ENCODE peak calls at places on chromosomes 5 and 9, in ten cellular contexts. L is sigmoid colon, U is stomach, V is endothelial cell of umbilical vein, Q is HCT116, D is body of pancreas, R is A549, Y is tibial nerve, P is right lobe of liver, N is adrenal gland. W is an unnamed sample.

GRCh38 chr9:93864840-93865239 is 90.3 kb downstream of the BARX1 start:
- DNase-seq in L (no peak), U (no peak), V (no peak), Q (no peak), D (no peak), R (no peak), Y (no peak), P (no peak), N (no peak), W (no peak)

GRCh38 chr9:70073193-70073592 is 29.5 kb downstream of the MAMDC2 start:
- DNase-seq in L (no peak), U (no peak), V (no peak), Q (no peak), D (no peak), R (no peak), Y (no peak), P (no peak), N (no peak), W (no peak)

GRCh38 chr5:90881626-90882150 is 323.1 kb downstream of the ADGRV1 start:
- DNase-seq in L (no peak), U (no peak), V (no peak), Q (no peak), D (no peak), R (no peak), Y (no peak), P (no peak), N (no peak), W (no peak)

GRCh38 chr5:88724201-88724600 is 158.8 kb downstream of the MEF2C start:
- DNase-seq in L (no peak), U (no peak), V (peak; percentile 32), Q (peak; percentile 8), D (no peak), R (no peak), Y (no peak), P (no peak), N (no peak), W (no peak)

GRCh38 chr9:68653141-68653595 is 51.9 kb upstream of the PIP5K1B start:
- DNase-seq in L (no peak), U (no peak), V (no peak), Q (no peak), D (no peak), R (no peak), Y (no peak), P (no peak), N (no peak), W (no peak)

GRCh38 chr5:16866795-16867584 is 69.1 kb downstream of the MYO10 start:
- DNase-seq in L (no peak), U (peak; percentile 79), V (no peak), Q (no peak), D (peak; percentile 71), R (no peak), Y (no peak), P (no peak), N (no peak), W (peak; percentile 50)

GRCh38 chr5:114789773-114790402 is 379.8 kb downstream of the TRIM36 start:
- DNase-seq in L (no peak), U (no peak), V (no peak), Q (peak; percentile 34), D (no peak), R (peak; percentile 5), Y (no peak), P (no peak), N (no peak), W (no peak)

GRCh38 chr9:133115604-133116345 is 5.3 kb downstream of the RALGDS start:
- DNase-seq in L (peak; percentile 70), U (no peak), V (no peak), Q (no peak), D (no peak), R (no peak), Y (no peak), P (peak; percentile 23), N (peak; percentile 83), W (no peak)

GRCh38 chr9:131382850-131383729 is 10.8 kb upstream of the PRRC2B start:
- DNase-seq in L (peak; percentile 87), U (peak; percentile 77), V (peak; percentile 60), Q (no peak), D (peak; percentile 84), R (peak; percentile 69), Y (no peak), P (no peak), N (peak; percentile 70), W (peak; percentile 73)

GRCh38 chr9:70761139-70761538 is 346.7 kb upstream of the KLF9 start:
- DNase-seq in L (no peak), U (no peak), V (no peak), Q (no peak), D (no peak), R (no peak), Y (no peak), P (no peak), N (no peak), W (no peak)

GRCh38 chr5:94057655-94058054 is 316.3 kb upstream of the POU5F2 start:
- DNase-seq in L (no peak), U (no peak), V (no peak), Q (no peak), D (no peak), R (no peak), Y (no peak), P (no peak), N (no peak), W (no peak)

GRCh38 chr5:167947312-167947711 is 344.1 kb upstream of the WWC1 start:
- DNase-seq in L (no peak), U (no peak), V (no peak), Q (no peak), D (no peak), R (no peak), Y (peak; percentile 55), P (no peak), N (no peak), W (peak; percentile 42)

GRCh38 chr9:91151014-91151740 is 210.5 kb downstream of the AUH start:
- DNase-seq in L (no peak), U (no peak), V (no peak), Q (no peak), D (no peak), R (no peak), Y (no peak), P (no peak), N (no peak), W (peak; percentile 42)

GRCh38 chr5:33641722-33642505 is 201.1 kb downstream of the TARS1 start:
- DNase-seq in L (no peak), U (no peak), V (no peak), Q (no peak), D (no peak), R (no peak), Y (no peak), P (no peak), N (no peak), W (no peak)

GRCh38 chr5:149799119-149799623 is 69.1 kb downstream of the PPARGC1B start:
- DNase-seq in L (peak; percentile 95), U (peak; percentile 36), V (peak; percentile 16), Q (no peak), D (peak; percentile 36), R (peak; percentile 94), Y (no peak), P (peak; percentile 70), N (peak; percentile 93), W (peak; percentile 28)

GRCh38 chr9:96460877-96461276 is 10.9 kb downstream of the HABP4 start:
- DNase-seq in L (no peak), U (no peak), V (no peak), Q (no peak), D (no peak), R (no peak), Y (no peak), P (no peak), N (no peak), W (no peak)

GRCh38 chr5:54902817-54903473 is 82.4 kb downstream of the ESM1 start:
- DNase-seq in L (no peak), U (no peak), V (no peak), Q (no peak), D (no peak), R (no peak), Y (no peak), P (no peak), N (no peak), W (no peak)

GRCh38 chr9:93958121-93958874 is 3.1 kb upstream of the BARX1 start:
- DNase-seq in L (peak; percentile 57), U (no peak), V (no peak), Q (no peak), D (no peak), R (no peak), Y (no peak), P (no peak), N (no peak), W (no peak)

GRCh38 chr9:134320916-134321570 is 5.2 kb upstream of the RXRA start:
- DNase-seq in L (peak; percentile 64), U (no peak), V (no peak), Q (no peak), D (peak; percentile 24), R (no peak), Y (no peak), P (peak; percentile 48), N (peak; percentile 26), W (no peak)

GRCh38 chr5:138470322-138471285 is 5.3 kb downstream of the EGR1 start:
- DNase-seq in L (no peak), U (no peak), V (peak; percentile 8), Q (peak; percentile 87), D (peak; percentile 77), R (no peak), Y (no peak), P (no peak), N (no peak), W (no peak)
- TF ChIP-seq POLR2A in L (no peak), U (no peak), V (no peak), Q (peak; percentile 7), D (peak; percentile 49), R (no peak), Y (no peak), P (no peak), N (no peak), W (no peak)

DNA sequence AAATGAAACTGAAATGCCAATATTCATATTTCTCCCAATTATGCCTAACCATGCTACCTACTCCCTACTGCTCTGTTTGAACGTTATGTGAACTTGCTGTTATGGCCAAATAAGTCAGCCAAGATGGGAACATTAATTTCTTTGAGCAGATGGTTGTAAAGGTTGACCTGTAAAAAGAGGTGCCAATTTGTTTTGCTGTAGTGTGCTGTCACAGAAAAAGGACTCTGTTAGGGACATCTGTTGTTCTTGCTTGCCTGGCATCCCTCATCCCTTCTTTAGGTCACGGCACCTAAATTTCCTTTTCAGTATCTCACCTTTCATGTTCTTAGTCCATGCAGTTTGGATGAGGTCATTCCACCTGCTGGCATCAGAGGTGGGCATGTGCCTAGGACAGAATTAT is 35.4 kb downstream of the GDNF start:
- DNase-seq in L (no peak), U (no peak), V (no peak), Q (no peak), D (no peak), R (no peak), Y (no peak), P (no peak), N (no peak), W (no peak)
- H3K4me1 ChIP-seq in L (no peaks in the 10 kb centered on the region), U (no peaks in the 10 kb centered on the region), V (no peaks in the 10 kb centered on the region), Q (no peaks in the 10 kb centered on the region), D (no peaks in the 10 kb centered on the region), R (no peaks in the 10 kb centered on the region), Y (no peaks in the 10 kb centered on the region), P (no peaks in the 10 kb centered on the region), N (no peaks in the 10 kb centered on the region), W (no peaks in the 10 kb centered on the region)

GRCh38 chr9:135927195-135928013 is 20.1 kb upstream of the CAMSAP1 start:
- DNase-seq in L (no peak), U (no peak), V (no peak), Q (no peak), D (no peak), R (no peak), Y (no peak), P (no peak), N (no peak), W (no peak)
- TF ChIP-seq POLR2A in L (no peak), U (no peak), V (no peak), Q (no peak), D (no peak), R (no peak), Y (no peak), P (no peak), N (no peak), W (no peak)

GRCh38 chr5:14188778-14189177 is 45.6 kb downstream of the TRIO start:
- DNase-seq in L (no peak), U (no peak), V (no peak), Q (no peak), D (no peak), R (no peak), Y (no peak), P (no peak), N (no peak), W (no peak)
- H3K4me1 ChIP-seq in L (no peaks in the 10 kb centered on the region), U (peaks cover 34% of the 10 kb centered on the region), V (peaks cover 98% of the 10 kb centered on the region), Q (peaks cover 80% of the 10 kb centered on the region), D (peaks cover 17% of the 10 kb centered on the region), R (peaks cover 93% of the 10 kb centered on the region), Y (no peaks in the 10 kb centered on the region), P (peaks cover 24% of the 10 kb centered on the region), N (peaks cover 69% of the 10 kb centered on the region), W (peaks cover 18% of the 10 kb centered on the region)